ENCODE peak calls at places on chromosomes 7 and 10, in seven cellular contexts. One of them, this sample, is unnamed.

GRCh38 chr10:111077715-111078504 is 1.1 kb downstream of the ADRA2A start:
- DNase-seq in NCI-H1092: no peak
- DNase-seq in stimulated activated CD4-positive, alpha-beta T cell treated with anti-CD3 and anti-CD28 coated beads, Interleukin-4, amount 100 ng/mL, for 1 hour: peak
- DNase-seq in SHP77: no peak
- DNase-seq in iPS DF 6.9: no peak
- DNase-seq in activated CD8-positive, alpha-beta T cell treated with anti-CD3 and anti-CD28 coated beads for 36 hours: peak
- DNase-seq in central memory CD4-positive, alpha-beta T cell: no peak
- DNase-seq in this sample: no peak

GRCh38 chr7:19116121-19117080 is 1.0 kb downstream of the TWIST1 start:
- DNase-seq in NCI-H1092: peak
- DNase-seq in stimulated activated CD4-positive, alpha-beta T cell treated with anti-CD3 and anti-CD28 coated beads, Interleukin-4, amount 100 ng/mL, for 1 hour: no peak
- DNase-seq in SHP77: no peak
- DNase-seq in iPS DF 6.9: no peak
- DNase-seq in activated CD8-positive, alpha-beta T cell treated with anti-CD3 and anti-CD28 coated beads for 36 hours: peak
- DNase-seq in central memory CD4-positive, alpha-beta T cell: no peak
- DNase-seq in this sample: peak

GRCh38 chr7:18455644-18456043 is 39.9 kb upstream of the HDAC9 start:
- DNase-seq in NCI-H1092: no peak
- DNase-seq in stimulated activated CD4-positive, alpha-beta T cell treated with anti-CD3 and anti-CD28 coated beads, Interleukin-4, amount 100 ng/mL, for 1 hour: no peak
- DNase-seq in SHP77: no peak
- DNase-seq in iPS DF 6.9: no peak
- DNase-seq in activated CD8-positive, alpha-beta T cell treated with anti-CD3 and anti-CD28 coated beads for 36 hours: no peak
- DNase-seq in central memory CD4-positive, alpha-beta T cell: no peak
- DNase-seq in this sample: no peak

GRCh38 chr7:47587389-47587788 is 5.5 kb upstream of the TNS3 start:
- DNase-seq in NCI-H1092: no peak
- DNase-seq in stimulated activated CD4-positive, alpha-beta T cell treated with anti-CD3 and anti-CD28 coated beads, Interleukin-4, amount 100 ng/mL, for 1 hour: no peak
- DNase-seq in SHP77: no peak
- DNase-seq in iPS DF 6.9: no peak
- DNase-seq in activated CD8-positive, alpha-beta T cell treated with anti-CD3 and anti-CD28 coated beads for 36 hours: no peak
- DNase-seq in central memory CD4-positive, alpha-beta T cell: no peak
- DNase-seq in this sample: no peak

GRCh38 chr7:5218564-5219360 is 28.7 kb downstream of the WIPI2 start:
- DNase-seq in NCI-H1092: no peak
- DNase-seq in stimulated activated CD4-positive, alpha-beta T cell treated with anti-CD3 and anti-CD28 coated beads, Interleukin-4, amount 100 ng/mL, for 1 hour: no peak
- DNase-seq in SHP77: no peak
- DNase-seq in iPS DF 6.9: no peak
- DNase-seq in activated CD8-positive, alpha-beta T cell treated with anti-CD3 and anti-CD28 coated beads for 36 hours: no peak
- DNase-seq in central memory CD4-positive, alpha-beta T cell: no peak
- DNase-seq in this sample: peak

GRCh38 chr10:124545346-124545745 is 83.7 kb downstream of the LHPP start:
- DNase-seq in NCI-H1092: peak
- DNase-seq in stimulated activated CD4-positive, alpha-beta T cell treated with anti-CD3 and anti-CD28 coated beads, Interleukin-4, amount 100 ng/mL, for 1 hour: peak
- DNase-seq in SHP77: no peak
- DNase-seq in iPS DF 6.9: no peak
- DNase-seq in activated CD8-positive, alpha-beta T cell treated with anti-CD3 and anti-CD28 coated beads for 36 hours: peak
- DNase-seq in central memory CD4-positive, alpha-beta T cell: no peak
- DNase-seq in this sample: no peak

GRCh38 chr7:2006231-2006771 is 226.4 kb downstream of the MAD1L1 start:
- DNase-seq in NCI-H1092: no peak
- DNase-seq in stimulated activated CD4-positive, alpha-beta T cell treated with anti-CD3 and anti-CD28 coated beads, Interleukin-4, amount 100 ng/mL, for 1 hour: no peak
- DNase-seq in SHP77: no peak
- DNase-seq in iPS DF 6.9: no peak
- DNase-seq in activated CD8-positive, alpha-beta T cell treated with anti-CD3 and anti-CD28 coated beads for 36 hours: no peak
- DNase-seq in central memory CD4-positive, alpha-beta T cell: no peak
- DNase-seq in this sample: no peak

GRCh38 chr10:117460846-117461765 is 81.4 kb upstream of the EMX2 start:
- DNase-seq in NCI-H1092: no peak
- DNase-seq in stimulated activated CD4-positive, alpha-beta T cell treated with anti-CD3 and anti-CD28 coated beads, Interleukin-4, amount 100 ng/mL, for 1 hour: no peak
- DNase-seq in SHP77: no peak
- DNase-seq in iPS DF 6.9: no peak
- DNase-seq in activated CD8-positive, alpha-beta T cell treated with anti-CD3 and anti-CD28 coated beads for 36 hours: no peak
- DNase-seq in central memory CD4-positive, alpha-beta T cell: no peak
- DNase-seq in this sample: no peak

GRCh38 chr10:92822964-92823363 is 25.4 kb upstream of the EXOC6 start:
- DNase-seq in NCI-H1092: no peak
- DNase-seq in stimulated activated CD4-positive, alpha-beta T cell treated with anti-CD3 and anti-CD28 coated beads, Interleukin-4, amount 100 ng/mL, for 1 hour: no peak
- DNase-seq in SHP77: no peak
- DNase-seq in iPS DF 6.9: no peak
- DNase-seq in activated CD8-positive, alpha-beta T cell treated with anti-CD3 and anti-CD28 coated beads for 36 hours: no peak
- DNase-seq in central memory CD4-positive, alpha-beta T cell: no peak
- DNase-seq in this sample: peak

GRCh38 chr10:7388602-7389001 is 22.2 kb downstream of the SFMBT2 start:
- DNase-seq in NCI-H1092: no peak
- DNase-seq in stimulated activated CD4-positive, alpha-beta T cell treated with anti-CD3 and anti-CD28 coated beads, Interleukin-4, amount 100 ng/mL, for 1 hour: no peak
- DNase-seq in SHP77: no peak
- DNase-seq in iPS DF 6.9: no peak
- DNase-seq in activated CD8-positive, alpha-beta T cell treated with anti-CD3 and anti-CD28 coated beads for 36 hours: peak
- DNase-seq in central memory CD4-positive, alpha-beta T cell: peak
- DNase-seq in this sample: no peak

GRCh38 chr7:66353547-66353946 is 148.4 kb downstream of the TPST1 start:
- DNase-seq in NCI-H1092: no peak
- DNase-seq in stimulated activated CD4-positive, alpha-beta T cell treated with anti-CD3 and anti-CD28 coated beads, Interleukin-4, amount 100 ng/mL, for 1 hour: no peak
- DNase-seq in SHP77: no peak
- DNase-seq in iPS DF 6.9: no peak
- DNase-seq in activated CD8-positive, alpha-beta T cell treated with anti-CD3 and anti-CD28 coated beads for 36 hours: no peak
- DNase-seq in central memory CD4-positive, alpha-beta T cell: no peak
- DNase-seq in this sample: no peak